ENCODE peak calls at places on chromosomes 12 and 14, in six cellular contexts. R is upper lobe of right lung, J is ovary, I is left ventricle myocardium inferior, Y is endodermal cell, M is hepatocyte. L is an unnamed sample.

GRCh38 chr12:72323881-72324280 is 51.7 kb downstream of the TRHDE start:
- DNase-seq in R (no peak), J (no peak), I (no peak), Y (no peak), M (no peak), L (no peak)

GRCh38 chr12:105322070-105322469 is 8.4 kb upstream of the C12orf75 start:
- DNase-seq in R (no peak), J (no peak), I (no peak), Y (no peak), M (no peak), L (no peak)

GRCh38 chr14:87171161-87171560 is 821.8 kb downstream of the GALC start:
- DNase-seq in R (no peak), J (no peak), I (no peak), Y (no peak), M (no peak), L (no peak)

GRCh38 chr12:3622021-3622731 is 130.7 kb downstream of the CRACR2A start:
- DNase-seq in R (no peak), J (no peak), I (no peak), Y (no peak), M (no peak), L (no peak)

GRCh38 chr12:50059440-50060119 is 2.2 kb downstream of the ASIC1 start:
- DNase-seq in R (no peak), J (no peak), I (no peak), Y (no peak), M (no peak), L (no peak)

GRCh38 chr12:122421263-122421814 is 1.1 kb downstream of the CLIP1 start:
- DNase-seq in R (peak; percentile 77), J (peak; percentile 67), I (peak; percentile 31), Y (no peak), M (peak; percentile 73), L (no peak)

GRCh38 chr12:12439636-12440035 is 82.8 kb downstream of the BORCS5 start:
- DNase-seq in R (no peak), J (no peak), I (no peak), Y (no peak), M (peak; percentile 60), L (no peak)

GRCh38 chr12:29739279-29739991 is 44.3 kb downstream of the TMTC1 start:
- DNase-seq in R (no peak), J (no peak), I (no peak), Y (no peak), M (no peak), L (no peak)

GRCh38 chr12:49347307-49348237 is 884 bp downstream of the DNAJC22 start:
- DNase-seq in R (peak; percentile 86), J (peak; percentile 69), I (peak; percentile 69), Y (peak; percentile 98), M (peak; percentile 94), L (peak; percentile 72)

GRCh38 chr12:131675126-131676080 is 35.5 kb upstream of the SFSWAP start:
- DNase-seq in R (peak; percentile 47), J (no peak), I (no peak), Y (peak; percentile 42), M (no peak), L (no peak)

GRCh38 chr12:80846930-80847329 is 90.8 kb downstream of the LIN7A start:
- DNase-seq in R (no peak), J (no peak), I (no peak), Y (no peak), M (no peak), L (no peak)

GRCh38 chr14:50089213-50089612 is 27.2 kb downstream of the VCPKMT start:
- DNase-seq in R (no peak), J (no peak), I (no peak), Y (no peak), M (no peak), L (no peak)

GRCh38 chr12:64633940-64634337 is 23.6 kb downstream of the RASSF3 start:
- DNase-seq in R (peak; percentile 78), J (peak; percentile 53), I (peak; percentile 46), Y (peak; percentile 66), M (peak; percentile 49), L (no peak)

GRCh38 chr14:85959063-85959462 is 429.1 kb downstream of the FLRT2 start:
- DNase-seq in R (no peak), J (no peak), I (no peak), Y (no peak), M (no peak), L (no peak)

GRCh38 chr12:58034311-58034710 is 92.9 kb downstream of the ATP23 start:
- DNase-seq in R (no peak), J (no peak), I (no peak), Y (no peak), M (no peak), L (no peak)

GRCh38 chr14:90645842-90646443 is 170.3 kb downstream of the TTC7B start:
- DNase-seq in R (no peak), J (no peak), I (no peak), Y (peak; percentile 96), M (peak; percentile 47), L (no peak)

GRCh38 chr12:51033457-51034089 is 7.4 kb upstream of the SLC11A2 start:
- DNase-seq in R (no peak), J (no peak), I (no peak), Y (peak; percentile 62), M (no peak), L (no peak)

GRCh38 chr12:90510948-90511347 is 444.0 kb downstream of the CCER1 start:
- DNase-seq in R (no peak), J (no peak), I (no peak), Y (no peak), M (no peak), L (no peak)

GRCh38 chr14:91890291-91890749 is 23.0 kb upstream of the TC2N start:
- DNase-seq in R (no peak), J (no peak), I (no peak), Y (no peak), M (no peak), L (no peak)

GRCh38 chr14:76919811-76920571 is 93.8 kb downstream of the LRRC74A start:
- DNase-seq in R (no peak), J (peak; percentile 64), I (peak; percentile 48), Y (peak; percentile 67), M (peak; percentile 87), L (no peak)

GRCh38 chr12:57276935-57277563 is 26.1 kb upstream of the STAC3 start:
- DNase-seq in R (no peak), J (no peak), I (no peak), Y (peak; percentile 87), M (peak; percentile 40), L (no peak)

GRCh38 chr14:101078105-101078891 is 174.8 kb upstream of the RTL1 start:
- DNase-seq in R (peak; percentile 30), J (no peak), I (no peak), Y (peak; percentile 38), M (no peak), L (no peak)

GRCh38 chr12:122896662-122897061 is 738 bp upstream of the VPS37B start:
- DNase-seq in R (no peak), J (no peak), I (no peak), Y (no peak), M (no peak), L (no peak)

GRCh38 chr12:29769162-29769820 is 14.5 kb downstream of the TMTC1 start:
- DNase-seq in R (no peak), J (peak; percentile 45), I (no peak), Y (no peak), M (no peak), L (no peak)

GRCh38 chr14:38992067-38992835 is 110.8 kb downstream of the SEC23A start:
- DNase-seq in R (no peak), J (no peak), I (no peak), Y (no peak), M (no peak), L (no peak)

GRCh38 chr12:126915309-126915708 is 1351.7 kb upstream of the TMEM132C start:
- DNase-seq in R (no peak), J (no peak), I (no peak), Y (no peak), M (no peak), L (no peak)

GRCh38 chr12:29159690-29160089 is 10.6 kb downstream of the FAR2 start:
- DNase-seq in R (no peak), J (no peak), I (no peak), Y (no peak), M (no peak), L (no peak)

GRCh38 chr12:4355843-4356327 is 23.6 kb downstream of the FGF23 start:
- DNase-seq in R (no peak), J (no peak), I (no peak), Y (peak; percentile 99), M (peak; percentile 26), L (no peak)

GRCh38 chr12:128859311-128859710 is 6.0 kb downstream of the GLT1D1 start:
- DNase-seq in R (no peak), J (no peak), I (no peak), Y (no peak), M (no peak), L (no peak)

GRCh38 chr12:117456076-117456475 is 94.7 kb upstream of the NOS1 start:
- DNase-seq in R (no peak), J (no peak), I (no peak), Y (no peak), M (no peak), L (no peak)

DNA sequence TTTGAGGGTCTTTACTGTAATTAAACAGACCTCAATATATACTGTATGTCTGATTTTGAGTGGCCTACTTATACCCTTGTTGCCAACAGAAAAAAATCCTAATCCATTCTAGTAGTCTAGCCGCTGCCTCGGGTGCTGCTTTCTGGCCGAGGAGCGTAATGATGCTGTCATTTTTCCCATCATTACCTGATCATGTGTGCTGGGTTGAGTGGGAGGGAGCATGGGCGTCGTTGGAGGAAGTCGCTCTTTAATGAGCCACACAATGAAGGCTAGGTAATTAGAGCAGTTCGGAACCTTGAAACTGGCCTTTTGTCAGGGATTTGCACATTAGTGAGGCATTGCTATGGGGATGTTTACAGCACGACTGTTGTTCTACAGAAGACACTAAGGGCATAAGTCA is 76.1 kb upstream of the RFX4 start:
- DNase-seq in R (no peak), J (no peak), I (no peak), Y (no peak), M (no peak), L (no peak)
- H3K4me3 ChIP-seq in R (no peak overlapping the region), J (no peak overlapping the region), I (no peak overlapping the region), Y (no peak overlapping the region), M (no peak overlapping the region), L (no peak overlapping the region)

DNA sequence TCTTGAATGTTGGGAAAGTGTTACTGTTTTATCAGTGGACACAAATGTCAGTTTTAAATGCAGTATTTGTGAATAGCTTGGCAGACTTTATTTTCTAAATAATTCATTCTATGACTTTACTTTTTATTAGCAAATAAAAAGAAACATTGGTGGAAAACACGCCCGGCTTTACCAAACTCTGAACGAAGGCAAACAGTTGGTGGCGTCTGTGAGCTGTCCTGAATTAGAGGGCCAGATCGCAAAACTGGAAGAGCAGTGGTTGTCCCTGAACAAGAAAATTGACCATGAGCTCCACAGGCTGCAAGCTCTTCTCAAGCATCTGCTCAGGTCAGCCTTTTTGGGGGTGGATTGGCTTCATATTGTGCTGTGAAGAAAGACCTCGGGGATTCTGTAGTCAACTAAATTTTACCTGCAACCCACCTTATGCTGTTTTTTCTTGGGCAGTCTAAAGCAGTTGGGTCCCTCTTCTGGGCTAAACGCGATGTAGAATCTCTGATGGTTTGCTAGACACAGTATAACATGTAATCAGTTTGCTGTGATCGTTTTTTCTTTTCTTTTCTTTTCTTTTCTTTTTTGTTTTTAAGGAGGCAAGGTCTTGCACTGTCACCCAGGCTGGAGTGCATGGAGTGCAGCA is 156.4 kb downstream of the ESR2 start:
- DNase-seq in R (no peak), J (peak; percentile 46), I (no peak), Y (peak; percentile 67), M (peak; percentile 23), L (no peak)
- TF ChIP-seq CTCF in R (no peak), J (no peak), I (peak; percentile 44), Y (peak; percentile 59), M (peak; percentile 29), L (peak; percentile 28)

GRCh38 chr14:51692646-51693045 is 40.9 kb downstream of the FRMD6 start:
- DNase-seq in R (no peak), J (no peak), I (no peak), Y (no peak), M (no peak), L (no peak)
- H3K36me3 ChIP-seq in R (no peaks in the 10 kb centered on the region), J (no peaks in the 10 kb centered on the region), I (peaks cover 13% of the 10 kb centered on the region), Y (peaks cover 16% of the 10 kb centered on the region), M (no peaks in the 10 kb centered on the region), L (no peaks in the 10 kb centered on the region)

GRCh38 chr12:2326470-2326869 is 273.7 kb downstream of the CACNA1C start:
- DNase-seq in R (no peak), J (no peak), I (no peak), Y (no peak), M (no peak), L (no peak)
- H3K4me3 ChIP-seq in R (no peak overlapping the region), J (no peak overlapping the region), I (no peak overlapping the region), Y (no peak overlapping the region), M (no peak overlapping the region), L (no peak overlapping the region)